ENCODE peak calls at places on chromosome 15, in five cellular contexts. A is HepG2, C is GM12878, J is H1, X is K562. I is an unnamed sample.

GRCh38 chr15:89543389-89543788 is 31.9 kb upstream of the TICRR start:
- DNase-seq in A (no peak), C (no peak), J (no peak), X (no peak), I (no peak)

GRCh38 chr15:51365417-51365816 is 24.0 kb downstream of the GLDN start:
- DNase-seq in A (no peak), C (no peak), J (no peak), X (no peak), I (no peak)

GRCh38 chr15:91113036-91113435 is 13.0 kb downstream of the SV2B start:
- DNase-seq in A (no peak), C (no peak), J (no peak), X (no peak), I (no peak)

GRCh38 chr15:81111510-81112375 is 22.3 kb upstream of the CFAP161 start:
- DNase-seq in A (no peak), C (peak; percentile 43), J (no peak), X (no peak), I (no peak)

GRCh38 chr15:85494035-85494793 is 113.8 kb downstream of the AKAP13 start:
- DNase-seq in A (no peak), C (no peak), J (no peak), X (no peak), I (no peak)

GRCh38 chr15:70799667-70800450 is 36.5 kb upstream of the UACA start:
- DNase-seq in A (peak; percentile 66), C (no peak), J (no peak), X (no peak), I (no peak)

GRCh38 chr15:64907991-64908390 is 3.7 kb upstream of the ANKDD1A start:
- DNase-seq in A (no peak), C (no peak), J (no peak), X (no peak), I (no peak)

GRCh38 chr15:71800835-71801745 is 9.3 kb upstream of the NR2E3 start:
- DNase-seq in A (peak; percentile 47), C (no peak), J (peak; percentile 21), X (peak; percentile 46), I (peak; percentile 72)

GRCh38 chr15:85910796-85911195 is 116.1 kb upstream of the KLHL25 start:
- DNase-seq in A (no peak), C (no peak), J (no peak), X (no peak), I (no peak)

GRCh38 chr15:91469627-91470567 is 369.8 kb downstream of the SV2B start:
- DNase-seq in A (no peak), C (no peak), J (no peak), X (peak; percentile 35), I (peak; percentile 14)

GRCh38 chr15:81573098-81573746 is 199.2 kb upstream of the TMC3 start:
- DNase-seq in A (no peak), C (no peak), J (no peak), X (no peak), I (no peak)

GRCh38 chr15:88605507-88606436 is 15.4 kb upstream of the AEN start:
- DNase-seq in A (no peak), C (no peak), J (no peak), X (peak; percentile 64), I (peak; percentile 65)

DNA sequence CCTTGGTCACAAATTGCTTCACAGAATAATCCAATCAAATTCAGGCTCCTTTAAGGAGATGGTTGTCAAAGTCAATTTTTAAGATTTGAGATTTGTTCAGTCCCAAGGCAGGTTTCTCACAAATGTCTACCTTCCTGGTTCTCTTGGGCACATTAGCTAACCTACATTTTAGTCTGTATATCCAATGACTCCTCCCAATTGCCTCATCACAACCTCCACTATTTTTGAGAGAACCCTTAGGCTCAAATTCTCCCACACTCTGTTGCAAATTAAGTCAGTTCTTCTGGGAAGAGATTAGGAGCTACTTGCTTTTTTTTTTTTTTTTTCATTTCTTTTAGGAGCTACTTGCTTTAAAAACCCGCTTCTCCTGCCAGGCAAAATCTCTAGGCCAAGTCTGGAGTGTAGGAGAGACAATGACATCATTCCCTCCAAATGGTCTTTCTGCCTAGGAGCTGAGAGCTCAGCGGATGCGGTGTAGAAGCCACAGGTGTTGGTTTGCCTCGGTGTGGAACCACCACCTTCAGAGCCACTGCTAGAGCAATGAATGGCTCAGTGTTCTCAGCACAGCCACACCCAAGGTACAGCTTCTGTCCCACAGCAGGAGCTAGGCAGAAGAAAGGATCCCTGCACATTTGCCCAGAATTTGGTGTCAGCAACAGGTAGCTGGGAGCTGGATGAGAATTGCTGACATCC is 10.0 kb upstream of the INO80 start:
- DNase-seq in A (peak; percentile 31), C (no peak), J (no peak), X (no peak), I (no peak)
- TF ChIP-seq GABPA in A (no peak), C (no peak), J (no peak), X (no peak), I (no peak)

GRCh38 chr15:24943361-24943760 is 11.4 kb upstream of the SNRPN start:
- DNase-seq in A (no peak), C (no peak), J (no peak), X (no peak), I (no peak)
- TF ChIP-seq SIN3A in A (no peak), C (no peak), J (no peak), X (no peak), I (no peak)

GRCh38 chr15:32871887-32872286 is 154.1 kb downstream of the GREM1 start:
- DNase-seq in A (no peak), C (no peak), J (no peak), X (no peak), I (no peak)

GRCh38 chr15:32873292-32874114 is 155.7 kb downstream of the GREM1 start:
- DNase-seq in A (no peak), C (no peak), J (no peak), X (no peak), I (no peak)

GRCh38 chr15:32869814-32870213 is 152.0 kb downstream of the GREM1 start:
- DNase-seq in A (no peak), C (no peak), J (no peak), X (no peak), I (no peak)

GRCh38 chr15:32870240-32871033 is 152.6 kb downstream of the GREM1 start:
- DNase-seq in A (no peak), C (peak; percentile 60), J (no peak), X (peak; percentile 25), I (no peak)

DNA sequence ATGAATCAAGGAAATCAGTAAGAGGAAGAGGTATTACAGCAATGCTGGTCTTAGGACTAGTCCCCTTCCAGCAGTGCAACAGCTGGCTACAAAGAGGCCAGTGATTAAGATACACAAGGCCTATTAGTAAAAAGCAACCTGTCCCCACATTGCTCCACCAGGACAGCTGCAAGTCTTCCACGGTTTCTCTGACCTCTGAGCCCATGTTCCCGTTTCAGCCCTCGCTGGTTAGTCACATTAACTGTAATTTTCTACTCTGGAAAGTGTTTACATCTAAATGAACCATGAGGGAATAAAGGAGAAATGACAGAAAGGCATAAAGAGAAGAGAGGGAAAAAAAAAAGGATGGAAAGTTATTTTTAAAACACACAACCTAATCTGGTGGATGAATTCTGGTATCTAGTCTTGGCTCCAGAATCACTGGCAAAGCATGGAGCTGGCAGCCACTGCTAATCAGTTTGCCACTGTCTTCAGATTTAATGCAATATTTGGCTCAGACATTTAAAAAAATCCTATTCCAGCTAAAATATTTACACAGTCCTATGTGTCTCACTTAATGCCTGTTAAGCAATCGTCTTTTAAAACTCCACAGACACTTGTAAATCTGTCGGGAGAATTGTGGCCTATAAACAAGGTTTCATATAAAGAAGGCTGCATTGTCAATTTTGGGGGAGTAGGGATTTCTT is 154.9 kb downstream of the GREM1 start:
- DNase-seq in A (no peak), C (no peak), J (no peak), X (no peak), I (no peak)
- TF ChIP-seq EP300 in A (no peak), C (no peak), J (no peak), X (no peak), I (no peak)

DNA sequence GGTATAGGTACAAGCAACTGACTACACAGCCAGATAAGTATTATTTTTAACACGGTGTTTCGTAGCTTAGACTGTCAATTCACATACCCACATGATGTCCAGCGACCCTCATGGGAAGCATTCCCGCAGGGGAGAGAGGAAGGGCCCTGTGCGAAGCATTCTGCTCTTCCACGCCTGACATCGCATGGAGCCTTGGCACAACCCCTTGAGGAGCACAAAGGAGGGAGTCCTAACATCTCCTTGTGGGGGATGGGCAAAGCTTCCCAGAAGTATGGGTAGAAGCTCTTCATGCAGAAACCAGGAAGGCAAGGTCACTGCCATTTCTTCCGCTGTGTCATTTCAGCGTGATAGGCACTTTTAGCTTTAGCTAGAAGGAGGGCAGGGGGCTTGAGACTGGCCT is 28.7 kb upstream of the USP3 start:
- DNase-seq in A (no peak), C (no peak), J (no peak), X (no peak), I (no peak)
- TF ChIP-seq GABPA in A (no peak), C (no peak), J (no peak), X (no peak), I (no peak)

DNA sequence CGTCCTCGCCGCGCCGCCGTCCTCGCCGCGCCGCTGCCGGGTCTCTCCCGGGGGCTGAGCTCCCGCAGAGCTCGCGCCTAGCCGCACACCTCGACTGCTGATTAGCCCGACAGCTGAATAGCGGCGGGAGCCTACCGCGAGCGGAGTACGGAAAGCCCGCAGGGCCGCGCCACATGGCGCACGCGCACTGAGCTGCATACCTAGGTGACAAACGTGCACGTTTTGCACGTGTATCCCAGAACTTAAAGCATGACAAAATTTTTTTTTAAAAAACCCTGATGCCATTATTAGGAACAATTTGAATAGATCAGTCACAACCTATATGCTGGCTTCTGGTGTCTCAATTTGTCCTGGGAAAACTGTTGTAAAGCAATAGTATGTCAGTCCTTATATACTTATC is at the start of gene GOLGA8A:
- DNase-seq in A (peak; percentile 26), C (peak; percentile 74), J (peak; percentile 46), X (peak; percentile 89), I (peak; percentile 85)
- TF ChIP-seq SIN3A in A (no peak), C (no peak), J (no peak), X (no peak), I (no peak)

GRCh38 chr15:41544650-41545015 is 576 bp upstream of the RPAP1 start:
- DNase-seq in A (no peak), C (no peak), J (no peak), X (no peak), I (peak; percentile 54)
- TF ChIP-seq EP300 in A (no peak), C (no peak), J (no peak), X (no peak), I (no peak)

DNA sequence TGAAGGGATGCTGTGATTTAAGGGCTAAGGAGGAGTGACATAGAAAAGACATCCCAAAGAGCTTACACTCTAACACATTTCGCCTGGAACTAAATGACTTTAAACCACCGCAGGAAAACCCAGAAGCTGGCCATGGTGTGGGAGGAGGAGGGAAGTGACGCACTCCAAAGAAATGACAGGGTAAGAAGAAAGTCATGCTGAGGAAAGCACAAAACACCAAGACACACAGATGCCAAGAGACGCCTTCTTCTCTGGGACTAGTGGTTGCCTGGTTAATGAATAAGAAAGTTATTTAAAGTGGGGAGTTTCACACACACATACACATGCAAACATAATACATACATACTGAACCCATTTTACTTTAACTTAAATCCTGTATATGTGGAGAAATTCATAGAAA is 125.7 kb downstream of the NSMCE3 start:
- DNase-seq in A (no peak), C (no peak), J (no peak), X (no peak), I (no peak)
- TF ChIP-seq GABPA in A (no peak), C (no peak), J (no peak), X (no peak), I (no peak)

DNA sequence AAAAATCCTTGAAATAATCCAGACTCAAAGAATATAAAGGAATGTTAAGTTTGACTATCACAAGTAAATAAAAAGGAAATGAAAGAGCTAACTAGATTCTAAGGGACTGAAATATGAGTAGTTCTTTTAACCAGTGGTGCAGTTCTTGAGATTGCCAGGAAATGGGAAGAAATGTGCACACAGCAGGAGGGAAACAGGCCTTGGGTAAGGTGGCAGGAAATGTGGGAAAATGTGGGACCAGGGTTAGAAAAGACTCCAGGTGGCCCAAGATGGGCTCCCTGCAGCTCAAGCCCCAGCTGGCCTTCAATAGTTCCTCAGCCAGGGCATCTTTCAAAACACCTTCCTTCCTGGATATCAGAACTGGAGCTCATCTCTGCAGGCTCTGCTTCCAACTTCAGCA is 181.3 kb downstream of the ISL2 start:
- DNase-seq in A (no peak), C (no peak), J (no peak), X (no peak), I (no peak)
- TF ChIP-seq SIN3A in A (no peak), C (no peak), J (no peak), X (no peak), I (no peak)